ENCODE peak calls at places on chromosomes 6 and 20, in six cellular contexts. One of them, this sample, is unnamed.

GRCh38 chr20:17369506-17369905 is 142.7 kb downstream of the PCSK2 start:
- DNase-seq in choroid plexus epithelial cell: no peak
- DNase-seq in stimulated activated CD8-positive, alpha-beta memory T cell treated with anti-CD3 and anti-CD28 coated beads, Interleukin-7, amount 100 ng/mL, for 1 hour: no peak
- DNase-seq in cerebellar cortex: peak
- DNase-seq in psoas muscle: no peak
- DNase-seq in stomach: no peak
- DNase-seq in this sample: no peak

GRCh38 chr6:170233304-170234205 is 57.3 kb downstream of the DLL1 start:
- DNase-seq in psoas muscle: no peak
- DNase-seq in choroid plexus epithelial cell: no peak
- DNase-seq in cerebellar cortex: peak
- DNase-seq in stomach: no peak
- DNase-seq in stimulated activated CD8-positive, alpha-beta memory T cell treated with anti-CD3 and anti-CD28 coated beads, Interleukin-7, amount 100 ng/mL, for 1 hour: no peak
- DNase-seq in this sample: no peak

GRCh38 chr6:15781890-15782289 is 119.1 kb upstream of the DTNBP1 start:
- DNase-seq in cerebellar cortex: no peak
- DNase-seq in stimulated activated CD8-positive, alpha-beta memory T cell treated with anti-CD3 and anti-CD28 coated beads, Interleukin-7, amount 100 ng/mL, for 1 hour: no peak
- DNase-seq in choroid plexus epithelial cell: no peak
- DNase-seq in psoas muscle: no peak
- DNase-seq in stomach: no peak
- DNase-seq in this sample: no peak

GRCh38 chr20:17614176-17614811 is 44.4 kb downstream of the DSTN start:
- DNase-seq in psoas muscle: peak
- DNase-seq in stimulated activated CD8-positive, alpha-beta memory T cell treated with anti-CD3 and anti-CD28 coated beads, Interleukin-7, amount 100 ng/mL, for 1 hour: no peak
- DNase-seq in choroid plexus epithelial cell: peak
- DNase-seq in stomach: peak
- DNase-seq in cerebellar cortex: no peak
- DNase-seq in this sample: no peak

GRCh38 chr6:45667265-45667664 is 289.5 kb upstream of the SUPT3H start:
- DNase-seq in cerebellar cortex: no peak
- DNase-seq in stimulated activated CD8-positive, alpha-beta memory T cell treated with anti-CD3 and anti-CD28 coated beads, Interleukin-7, amount 100 ng/mL, for 1 hour: no peak
- DNase-seq in choroid plexus epithelial cell: no peak
- DNase-seq in psoas muscle: no peak
- DNase-seq in stomach: no peak
- DNase-seq in this sample: no peak

GRCh38 chr20:63241272-63241671 is 5.6 kb downstream of the BIRC7 start:
- DNase-seq in cerebellar cortex: no peak
- DNase-seq in choroid plexus epithelial cell: no peak
- DNase-seq in psoas muscle: no peak
- DNase-seq in stimulated activated CD8-positive, alpha-beta memory T cell treated with anti-CD3 and anti-CD28 coated beads, Interleukin-7, amount 100 ng/mL, for 1 hour: no peak
- DNase-seq in stomach: no peak
- DNase-seq in this sample: no peak

GRCh38 chr6:150418825-150419594 is 50.2 kb downstream of the IYD start:
- DNase-seq in cerebellar cortex: peak
- DNase-seq in choroid plexus epithelial cell: peak
- DNase-seq in stomach: peak
- DNase-seq in stimulated activated CD8-positive, alpha-beta memory T cell treated with anti-CD3 and anti-CD28 coated beads, Interleukin-7, amount 100 ng/mL, for 1 hour: peak
- DNase-seq in psoas muscle: peak
- DNase-seq in this sample: no peak

GRCh38 chr20:10668677-10669368 is 5.0 kb downstream of the JAG1 start:
- DNase-seq in choroid plexus epithelial cell: no peak
- DNase-seq in stomach: no peak
- DNase-seq in stimulated activated CD8-positive, alpha-beta memory T cell treated with anti-CD3 and anti-CD28 coated beads, Interleukin-7, amount 100 ng/mL, for 1 hour: no peak
- DNase-seq in psoas muscle: no peak
- DNase-seq in cerebellar cortex: no peak
- DNase-seq in this sample: no peak

GRCh38 chr6:70135219-70135769 is 167.6 kb downstream of the COL9A1 start:
- DNase-seq in stomach: peak
- DNase-seq in choroid plexus epithelial cell: no peak
- DNase-seq in cerebellar cortex: no peak
- DNase-seq in psoas muscle: no peak
- DNase-seq in stimulated activated CD8-positive, alpha-beta memory T cell treated with anti-CD3 and anti-CD28 coated beads, Interleukin-7, amount 100 ng/mL, for 1 hour: no peak
- DNase-seq in this sample: no peak

GRCh38 chr20:38355161-38356012 is 9.1 kb downstream of the LBP start:
- DNase-seq in stomach: no peak
- DNase-seq in psoas muscle: no peak
- DNase-seq in stimulated activated CD8-positive, alpha-beta memory T cell treated with anti-CD3 and anti-CD28 coated beads, Interleukin-7, amount 100 ng/mL, for 1 hour: no peak
- DNase-seq in cerebellar cortex: peak
- DNase-seq in choroid plexus epithelial cell: no peak
- DNase-seq in this sample: no peak

GRCh38 chr20:49889943-49890650 is 25.2 kb downstream of the SPATA2 start:
- DNase-seq in stomach: peak
- DNase-seq in choroid plexus epithelial cell: no peak
- DNase-seq in cerebellar cortex: no peak
- DNase-seq in psoas muscle: no peak
- DNase-seq in stimulated activated CD8-positive, alpha-beta memory T cell treated with anti-CD3 and anti-CD28 coated beads, Interleukin-7, amount 100 ng/mL, for 1 hour: no peak
- DNase-seq in this sample: no peak